ENCODE peak calls at places on chromosomes 2 and 18, in ten cellular contexts. T is skeletal muscle cell; V is right atrium auricular region; F is sigmoid colon; A is heart left ventricle; S is WERI-Rb-1; Z is ACHN; G is stimulated activated CD4-positive, alpha-beta T cell treated with anti-CD3 and anti-CD28 coated beads, Interleukin-4, amount 100 ng/mL, for 48 hours; M is fibroblast of mammary gland; C is HEK293T. O is an unnamed sample.

GRCh38 chr2:233769260-233769659 is 8.9 kb upstream of the MROH2A start:
- DNase-seq in T (no peak), V (no peak), F (no peak), A (no peak), S (no peak), Z (no peak), G (no peak), M (no peak), C (no peak), O (no peak)

GRCh38 chr2:101388232-101388631 is 929 bp upstream of the CREG2 start:
- DNase-seq in T (peak), V (no peak), F (no peak), A (no peak), S (no peak), Z (peak), G (no peak), M (peak), C (no peak), O (no peak)

GRCh38 chr18:79245517-79246001 is 150.2 kb upstream of the NFATC1 start:
- DNase-seq in T (no peak), V (no peak), F (no peak), A (no peak), S (no peak), Z (no peak), G (no peak), M (peak), C (no peak), O (no peak)

GRCh38 chr2:148259674-148260073 is 238.8 kb downstream of the MBD5 start:
- DNase-seq in T (no peak), V (no peak), F (no peak), A (no peak), S (no peak), Z (peak), G (no peak), M (peak), C (no peak), O (no peak)

GRCh38 chr18:1049173-1049572 is 144.5 kb downstream of the ADCYAP1 start:
- DNase-seq in T (no peak), V (no peak), F (no peak), A (no peak), S (no peak), Z (no peak), G (no peak), M (no peak), C (no peak), O (no peak)

GRCh38 chr2:179669196-179669595 is 192.2 kb downstream of the ZNF385B start:
- DNase-seq in T (no peak), V (no peak), F (no peak), A (no peak), S (no peak), Z (no peak), G (no peak), M (no peak), C (no peak), O (no peak)

GRCh38 chr2:85327757-85328617 is at the start of gene TGOLN2:
- DNase-seq in T (peak), V (peak), F (peak), A (peak), S (peak), Z (peak), G (peak), M (peak), C (peak), O (no peak)

GRCh38 chr18:7728297-7728696 is 161.2 kb downstream of the PTPRM start:
- DNase-seq in T (no peak), V (no peak), F (no peak), A (no peak), S (no peak), Z (no peak), G (no peak), M (no peak), C (no peak), O (no peak)

GRCh38 chr2:42999391-42999811 is 207.0 kb upstream of the HAAO start:
- DNase-seq in T (no peak), V (no peak), F (no peak), A (no peak), S (no peak), Z (no peak), G (no peak), M (no peak), C (no peak), O (peak)